ENCODE peak calls at places on chromosomes 16 and 17, in ten cellular contexts. One of them, this sample, is unnamed.

GRCh38 chr16:21208831-21209230 is 2.5 kb downstream of the ZP2 start:
- DNase-seq in GM12865: no peak
- DNase-seq in kidney epithelial cell: no peak
- DNase-seq in nephron progenitor cell: no peak
- DNase-seq in NB4: no peak
- DNase-seq in lung: no peak
- DNase-seq in IMR-90: no peak
- DNase-seq in left lung: no peak
- DNase-seq in neural crest cell: no peak
- DNase-seq in mammary epithelial cell: no peak
- DNase-seq in this sample: no peak

GRCh38 chr16:5328546-5328945 is 231.0 kb upstream of the EEF2KMT start:
- DNase-seq in GM12865: peak; percentile 3
- DNase-seq in kidney epithelial cell: no peak
- DNase-seq in nephron progenitor cell: no peak
- DNase-seq in NB4: no peak
- DNase-seq in lung: no peak
- DNase-seq in IMR-90: no peak
- DNase-seq in left lung: no peak
- DNase-seq in neural crest cell: no peak
- DNase-seq in mammary epithelial cell: no peak
- DNase-seq in this sample: no peak

GRCh38 chr17:50542795-50543774 is 3.9 kb upstream of the SPATA20 start:
- DNase-seq in GM12865: no peak
- DNase-seq in kidney epithelial cell: no peak
- DNase-seq in nephron progenitor cell: no peak
- DNase-seq in NB4: no peak
- DNase-seq in lung: peak; percentile 66
- DNase-seq in IMR-90: no peak
- DNase-seq in left lung: peak; percentile 84
- DNase-seq in neural crest cell: no peak
- DNase-seq in mammary epithelial cell: no peak
- DNase-seq in this sample: peak; percentile 70

GRCh38 chr17:82446124-82446523 is 4.4 kb downstream of the CYBC1 start:
- DNase-seq in GM12865: no peak
- DNase-seq in kidney epithelial cell: no peak
- DNase-seq in nephron progenitor cell: no peak
- DNase-seq in NB4: no peak
- DNase-seq in lung: no peak
- DNase-seq in IMR-90: no peak
- DNase-seq in left lung: no peak
- DNase-seq in neural crest cell: no peak
- DNase-seq in mammary epithelial cell: no peak
- DNase-seq in this sample: no peak

GRCh38 chr17:72030067-72030899 is 90.5 kb upstream of the SOX9 start:
- DNase-seq in GM12865: peak; percentile 83
- DNase-seq in kidney epithelial cell: peak; percentile 28
- DNase-seq in nephron progenitor cell: peak; percentile 56
- DNase-seq in NB4: peak; percentile 11
- DNase-seq in lung: peak; percentile 46
- DNase-seq in IMR-90: peak; percentile 61
- DNase-seq in left lung: peak; percentile 38
- DNase-seq in neural crest cell: peak; percentile 50
- DNase-seq in mammary epithelial cell: peak; percentile 53
- DNase-seq in this sample: peak; percentile 46

GRCh38 chr17:77704048-77704815 is 254.3 kb upstream of the TNRC6C start:
- DNase-seq in GM12865: no peak
- DNase-seq in kidney epithelial cell: no peak
- DNase-seq in nephron progenitor cell: no peak
- DNase-seq in NB4: no peak
- DNase-seq in lung: no peak
- DNase-seq in IMR-90: no peak
- DNase-seq in left lung: no peak
- DNase-seq in neural crest cell: no peak
- DNase-seq in mammary epithelial cell: no peak
- DNase-seq in this sample: no peak

GRCh38 chr17:36933174-36934143 is 3.8 kb upstream of the LHX1 start:
- DNase-seq in GM12865: no peak
- DNase-seq in kidney epithelial cell: no peak
- DNase-seq in nephron progenitor cell: no peak
- DNase-seq in NB4: no peak
- DNase-seq in lung: no peak
- DNase-seq in IMR-90: no peak
- DNase-seq in left lung: no peak
- DNase-seq in neural crest cell: no peak
- DNase-seq in mammary epithelial cell: no peak
- DNase-seq in this sample: peak; percentile 50

GRCh38 chr16:73016488-73016830 is 31.5 kb downstream of the ZFHX3 start:
- DNase-seq in GM12865: peak; percentile 77
- DNase-seq in kidney epithelial cell: no peak
- DNase-seq in nephron progenitor cell: no peak
- DNase-seq in NB4: peak; percentile 19
- DNase-seq in lung: no peak
- DNase-seq in IMR-90: no peak
- DNase-seq in left lung: no peak
- DNase-seq in neural crest cell: no peak
- DNase-seq in mammary epithelial cell: no peak
- DNase-seq in this sample: no peak

GRCh38 chr17:32741381-32741780 is 135.5 kb downstream of the MYO1D start:
- DNase-seq in GM12865: no peak
- DNase-seq in kidney epithelial cell: no peak
- DNase-seq in nephron progenitor cell: no peak
- DNase-seq in NB4: no peak
- DNase-seq in lung: no peak
- DNase-seq in IMR-90: no peak
- DNase-seq in left lung: no peak
- DNase-seq in neural crest cell: no peak
- DNase-seq in mammary epithelial cell: no peak
- DNase-seq in this sample: no peak

GRCh38 chr17:38982858-38983746 is 15.9 kb upstream of the FBXO47 start:
- DNase-seq in GM12865: peak; percentile 75
- DNase-seq in kidney epithelial cell: no peak
- DNase-seq in nephron progenitor cell: peak; percentile 38
- DNase-seq in NB4: peak; percentile 86
- DNase-seq in lung: no peak
- DNase-seq in IMR-90: peak; percentile 75
- DNase-seq in left lung: no peak
- DNase-seq in neural crest cell: peak; percentile 45
- DNase-seq in mammary epithelial cell: peak; percentile 38
- DNase-seq in this sample: peak; percentile 85

GRCh38 chr16:79658301-79659001 is 57.9 kb upstream of the MAF start:
- DNase-seq in GM12865: no peak
- DNase-seq in kidney epithelial cell: peak; percentile 74
- DNase-seq in nephron progenitor cell: no peak
- DNase-seq in NB4: peak; percentile 43
- DNase-seq in lung: no peak
- DNase-seq in IMR-90: peak; percentile 35
- DNase-seq in left lung: no peak
- DNase-seq in neural crest cell: no peak
- DNase-seq in mammary epithelial cell: peak; percentile 97
- DNase-seq in this sample: peak; percentile 84

GRCh38 chr16:50338371-50339231 is 30.2 kb downstream of the BRD7 start:
- DNase-seq in GM12865: no peak
- DNase-seq in kidney epithelial cell: no peak
- DNase-seq in nephron progenitor cell: no peak
- DNase-seq in NB4: no peak
- DNase-seq in lung: no peak
- DNase-seq in IMR-90: peak; percentile 43
- DNase-seq in left lung: no peak
- DNase-seq in neural crest cell: no peak
- DNase-seq in mammary epithelial cell: no peak
- DNase-seq in this sample: no peak

GRCh38 chr17:40846515-40847155 is 20.4 kb downstream of the KRT12 start:
- DNase-seq in GM12865: no peak
- DNase-seq in kidney epithelial cell: no peak
- DNase-seq in nephron progenitor cell: no peak
- DNase-seq in NB4: no peak
- DNase-seq in lung: no peak
- DNase-seq in IMR-90: no peak
- DNase-seq in left lung: no peak
- DNase-seq in neural crest cell: no peak
- DNase-seq in mammary epithelial cell: peak; percentile 28
- DNase-seq in this sample: no peak

GRCh38 chr17:27244481-27245223 is 49.3 kb upstream of the WSB1 start:
- DNase-seq in GM12865: no peak
- DNase-seq in kidney epithelial cell: no peak
- DNase-seq in nephron progenitor cell: peak; percentile 23
- DNase-seq in NB4: peak; percentile 99
- DNase-seq in lung: peak; percentile 74
- DNase-seq in IMR-90: peak; percentile 96
- DNase-seq in left lung: peak; percentile 95
- DNase-seq in neural crest cell: no peak
- DNase-seq in mammary epithelial cell: peak; percentile 90
- DNase-seq in this sample: peak; percentile 48

GRCh38 chr17:5049314-5049819 is 14.1 kb upstream of the SLC52A1 start:
- DNase-seq in GM12865: peak; percentile 81
- DNase-seq in kidney epithelial cell: no peak
- DNase-seq in nephron progenitor cell: no peak
- DNase-seq in NB4: no peak
- DNase-seq in lung: no peak
- DNase-seq in IMR-90: no peak
- DNase-seq in left lung: no peak
- DNase-seq in neural crest cell: no peak
- DNase-seq in mammary epithelial cell: no peak
- DNase-seq in this sample: no peak

GRCh38 chr16:48592839-48593429 is 17.0 kb downstream of the N4BP1 start:
- DNase-seq in GM12865: no peak
- DNase-seq in kidney epithelial cell: no peak
- DNase-seq in nephron progenitor cell: no peak
- DNase-seq in NB4: peak; percentile 36
- DNase-seq in lung: no peak
- DNase-seq in IMR-90: no peak
- DNase-seq in left lung: no peak
- DNase-seq in neural crest cell: no peak
- DNase-seq in mammary epithelial cell: peak; percentile 35
- DNase-seq in this sample: no peak

GRCh38 chr16:25897677-25898076 is 205.9 kb downstream of the HS3ST4 start:
- DNase-seq in GM12865: peak; percentile 32
- DNase-seq in kidney epithelial cell: no peak
- DNase-seq in nephron progenitor cell: no peak
- DNase-seq in NB4: no peak
- DNase-seq in lung: no peak
- DNase-seq in IMR-90: no peak
- DNase-seq in left lung: peak; percentile 17
- DNase-seq in neural crest cell: no peak
- DNase-seq in mammary epithelial cell: no peak
- DNase-seq in this sample: no peak

GRCh38 chr16:27838536-27839175 is 224.9 kb downstream of the GSG1L start:
- DNase-seq in GM12865: no peak
- DNase-seq in kidney epithelial cell: no peak
- DNase-seq in nephron progenitor cell: no peak
- DNase-seq in NB4: peak; percentile 30
- DNase-seq in lung: no peak
- DNase-seq in IMR-90: no peak
- DNase-seq in left lung: no peak
- DNase-seq in neural crest cell: no peak
- DNase-seq in mammary epithelial cell: peak; percentile 20
- DNase-seq in this sample: no peak

GRCh38 chr17:40518401-40519088 is 17.1 kb upstream of the TNS4 start:
- DNase-seq in GM12865: no peak
- DNase-seq in kidney epithelial cell: peak; percentile 85
- DNase-seq in nephron progenitor cell: no peak
- DNase-seq in NB4: no peak
- DNase-seq in lung: no peak
- DNase-seq in IMR-90: no peak
- DNase-seq in left lung: no peak
- DNase-seq in neural crest cell: no peak
- DNase-seq in mammary epithelial cell: peak; percentile 89
- DNase-seq in this sample: peak; percentile 96

GRCh38 chr17:67942810-67943209 is 53.5 kb downstream of the C17orf58 start:
- DNase-seq in GM12865: no peak
- DNase-seq in kidney epithelial cell: no peak
- DNase-seq in nephron progenitor cell: no peak
- DNase-seq in NB4: peak; percentile 32
- DNase-seq in lung: no peak
- DNase-seq in IMR-90: peak; percentile 8
- DNase-seq in left lung: no peak
- DNase-seq in neural crest cell: no peak
- DNase-seq in mammary epithelial cell: no peak
- DNase-seq in this sample: peak; percentile 15
- TF ChIP-seq CTCF in GM12865: peak; percentile 22
- TF ChIP-seq CTCF in kidney epithelial cell: peak; percentile 39
- TF ChIP-seq CTCF in nephron progenitor cell: peak; percentile 22
- TF ChIP-seq CTCF in NB4: peak; percentile 47
- TF ChIP-seq CTCF in lung: no peak
- TF ChIP-seq CTCF in IMR-90: peak; percentile 41
- TF ChIP-seq CTCF in left lung: peak; percentile 15
- TF ChIP-seq CTCF in neural crest cell: peak; percentile 52
- TF ChIP-seq CTCF in mammary epithelial cell: peak; percentile 35
- TF ChIP-seq CTCF in this sample: no peak

GRCh38 chr16:3023669-3024478 is at the start of the genes HCFC1R1 and THOC6:
- DNase-seq in GM12865: peak; percentile 99
- DNase-seq in kidney epithelial cell: peak; percentile 93
- DNase-seq in nephron progenitor cell: peak; percentile 95
- DNase-seq in NB4: peak; percentile 98
- DNase-seq in lung: peak; percentile 98
- DNase-seq in IMR-90: peak; percentile 98
- DNase-seq in left lung: peak; percentile 99
- DNase-seq in neural crest cell: peak; percentile 88
- DNase-seq in mammary epithelial cell: peak; percentile 98
- DNase-seq in this sample: peak; percentile 97
- TF ChIP-seq CTCF in GM12865: no peak
- TF ChIP-seq CTCF in kidney epithelial cell: no peak
- TF ChIP-seq CTCF in nephron progenitor cell: no peak
- TF ChIP-seq CTCF in NB4: no peak
- TF ChIP-seq CTCF in lung: no peak
- TF ChIP-seq CTCF in IMR-90: no peak
- TF ChIP-seq CTCF in left lung: no peak
- TF ChIP-seq CTCF in neural crest cell: no peak
- TF ChIP-seq CTCF in mammary epithelial cell: no peak
- TF ChIP-seq CTCF in this sample: no peak

GRCh38 chr17:13014801-13015200 is 3.0 kb downstream of the ELAC2 start:
- DNase-seq in GM12865: no peak
- DNase-seq in kidney epithelial cell: no peak
- DNase-seq in nephron progenitor cell: no peak
- DNase-seq in NB4: no peak
- DNase-seq in lung: no peak
- DNase-seq in IMR-90: no peak
- DNase-seq in left lung: no peak
- DNase-seq in neural crest cell: no peak
- DNase-seq in mammary epithelial cell: no peak
- DNase-seq in this sample: no peak

GRCh38 chr17:13016881-13017622 is 775 bp downstream of the ELAC2 start:
- DNase-seq in GM12865: peak; percentile 15
- DNase-seq in kidney epithelial cell: no peak
- DNase-seq in nephron progenitor cell: no peak
- DNase-seq in NB4: peak; percentile 37
- DNase-seq in lung: no peak
- DNase-seq in IMR-90: peak; percentile 10
- DNase-seq in left lung: no peak
- DNase-seq in neural crest cell: no peak
- DNase-seq in mammary epithelial cell: peak; percentile 15
- DNase-seq in this sample: no peak

GRCh38 chr17:13017623-13018462 is at the start of gene ELAC2:
- DNase-seq in GM12865: peak; percentile 99
- DNase-seq in kidney epithelial cell: peak; percentile 96
- DNase-seq in nephron progenitor cell: peak; percentile 94
- DNase-seq in NB4: peak; percentile 99
- DNase-seq in lung: peak; percentile 98
- DNase-seq in IMR-90: peak; percentile 99
- DNase-seq in left lung: peak; percentile 97
- DNase-seq in neural crest cell: peak; percentile 91
- DNase-seq in mammary epithelial cell: peak; percentile 98
- DNase-seq in this sample: peak; percentile 91
- TF ChIP-seq CTCF in GM12865: no peak
- TF ChIP-seq CTCF in kidney epithelial cell: no peak
- TF ChIP-seq CTCF in nephron progenitor cell: no peak
- TF ChIP-seq CTCF in NB4: no peak
- TF ChIP-seq CTCF in lung: no peak
- TF ChIP-seq CTCF in IMR-90: no peak
- TF ChIP-seq CTCF in left lung: no peak
- TF ChIP-seq CTCF in neural crest cell: peak; percentile 33
- TF ChIP-seq CTCF in mammary epithelial cell: no peak
- TF ChIP-seq CTCF in this sample: no peak

GRCh38 chr16:66272461-66272860 is 94.0 kb upstream of the CDH5 start:
- DNase-seq in GM12865: no peak
- DNase-seq in kidney epithelial cell: no peak
- DNase-seq in nephron progenitor cell: no peak
- DNase-seq in NB4: no peak
- DNase-seq in lung: no peak
- DNase-seq in IMR-90: no peak
- DNase-seq in left lung: no peak
- DNase-seq in neural crest cell: no peak
- DNase-seq in mammary epithelial cell: no peak
- DNase-seq in this sample: no peak
- TF ChIP-seq CTCF in GM12865: no peak
- TF ChIP-seq CTCF in kidney epithelial cell: no peak
- TF ChIP-seq CTCF in nephron progenitor cell: no peak
- TF ChIP-seq CTCF in NB4: no peak
- TF ChIP-seq CTCF in lung: no peak
- TF ChIP-seq CTCF in IMR-90: no peak
- TF ChIP-seq CTCF in left lung: no peak
- TF ChIP-seq CTCF in neural crest cell: no peak
- TF ChIP-seq CTCF in mammary epithelial cell: no peak
- TF ChIP-seq CTCF in this sample: no peak

This sample was measured in Calu3.